ENCODE peak calls at places on chromosomes 11 and 22, in eight cellular contexts. One of them, this sample, is unnamed.

GRCh38 chr11:35658028-35658948 is 4.3 kb upstream of the TRIM44 start:
- DNase-seq in fibroblast of villous mesenchyme: no peak
- DNase-seq in dorsolateral prefrontal cortex: no peak
- DNase-seq in GM12865: no peak
- DNase-seq in endodermal cell: no peak
- DNase-seq in A549: no peak
- DNase-seq in upper lobe of right lung: no peak
- DNase-seq in heart right ventricle: no peak
- DNase-seq in this sample: no peak

GRCh38 chr22:49322231-49322630 is 505.4 kb downstream of the BRD1 start:
- DNase-seq in fibroblast of villous mesenchyme: no peak
- DNase-seq in dorsolateral prefrontal cortex: no peak
- DNase-seq in GM12865: no peak
- DNase-seq in endodermal cell: no peak
- DNase-seq in A549: no peak
- DNase-seq in upper lobe of right lung: peak
- DNase-seq in heart right ventricle: no peak
- DNase-seq in this sample: no peak

GRCh38 chr22:44057411-44057987 is 33.4 kb downstream of the PARVB start:
- DNase-seq in fibroblast of villous mesenchyme: peak
- DNase-seq in dorsolateral prefrontal cortex: no peak
- DNase-seq in GM12865: no peak
- DNase-seq in endodermal cell: no peak
- DNase-seq in A549: no peak
- DNase-seq in upper lobe of right lung: no peak
- DNase-seq in heart right ventricle: peak
- DNase-seq in this sample: no peak

GRCh38 chr11:113103932-113104331 is 142.7 kb downstream of the NCAM1 start:
- DNase-seq in fibroblast of villous mesenchyme: no peak
- DNase-seq in dorsolateral prefrontal cortex: no peak
- DNase-seq in GM12865: no peak
- DNase-seq in endodermal cell: no peak
- DNase-seq in A549: no peak
- DNase-seq in upper lobe of right lung: no peak
- DNase-seq in heart right ventricle: no peak
- DNase-seq in this sample: no peak

GRCh38 chr22:27765706-27766291 is 35.8 kb downstream of the MN1 start:
- DNase-seq in fibroblast of villous mesenchyme: no peak
- DNase-seq in dorsolateral prefrontal cortex: no peak
- DNase-seq in GM12865: no peak
- DNase-seq in endodermal cell: no peak
- DNase-seq in A549: no peak
- DNase-seq in upper lobe of right lung: no peak
- DNase-seq in heart right ventricle: no peak
- DNase-seq in this sample: no peak

GRCh38 chr11:60951909-60952741 is at the start of gene SLC15A3:
- DNase-seq in fibroblast of villous mesenchyme: peak
- DNase-seq in dorsolateral prefrontal cortex: no peak
- DNase-seq in GM12865: peak
- DNase-seq in endodermal cell: peak
- DNase-seq in A549: no peak
- DNase-seq in upper lobe of right lung: peak
- DNase-seq in heart right ventricle: peak
- DNase-seq in this sample: no peak

GRCh38 chr11:952406-953385 is 27.0 kb downstream of the AP2A2 start:
- DNase-seq in fibroblast of villous mesenchyme: peak
- DNase-seq in dorsolateral prefrontal cortex: no peak
- DNase-seq in GM12865: no peak
- DNase-seq in endodermal cell: no peak
- DNase-seq in A549: peak
- DNase-seq in upper lobe of right lung: no peak
- DNase-seq in heart right ventricle: no peak
- DNase-seq in this sample: no peak

GRCh38 chr11:81246937-81247336 is 1486.7 kb downstream of the FAM181B start:
- DNase-seq in fibroblast of villous mesenchyme: no peak
- DNase-seq in dorsolateral prefrontal cortex: no peak
- DNase-seq in GM12865: no peak
- DNase-seq in endodermal cell: no peak
- DNase-seq in A549: no peak
- DNase-seq in upper lobe of right lung: no peak
- DNase-seq in heart right ventricle: no peak
- DNase-seq in this sample: no peak

GRCh38 chr11:70573701-70574151 is 175.4 kb downstream of the CTTN start:
- DNase-seq in fibroblast of villous mesenchyme: no peak
- DNase-seq in dorsolateral prefrontal cortex: peak
- DNase-seq in GM12865: no peak
- DNase-seq in endodermal cell: peak
- DNase-seq in A549: no peak
- DNase-seq in upper lobe of right lung: peak
- DNase-seq in heart right ventricle: no peak
- DNase-seq in this sample: no peak

GRCh38 chr11:128728767-128729587 is 35.1 kb downstream of the FLI1 start:
- DNase-seq in fibroblast of villous mesenchyme: no peak
- DNase-seq in dorsolateral prefrontal cortex: no peak
- DNase-seq in GM12865: no peak
- DNase-seq in endodermal cell: no peak
- DNase-seq in A549: no peak
- DNase-seq in upper lobe of right lung: no peak
- DNase-seq in heart right ventricle: no peak
- DNase-seq in this sample: no peak

GRCh38 chr22:19176732-19177131 is 1.8 kb downstream of the SLC25A1 start:
- DNase-seq in fibroblast of villous mesenchyme: no peak
- DNase-seq in dorsolateral prefrontal cortex: no peak
- DNase-seq in GM12865: no peak
- DNase-seq in endodermal cell: peak
- DNase-seq in A549: no peak
- DNase-seq in upper lobe of right lung: no peak
- DNase-seq in heart right ventricle: no peak
- DNase-seq in this sample: no peak

GRCh38 chr22:42500164-42500835 is 19.3 kb downstream of the RRP7A start:
- DNase-seq in fibroblast of villous mesenchyme: peak
- DNase-seq in dorsolateral prefrontal cortex: peak
- DNase-seq in GM12865: peak
- DNase-seq in endodermal cell: peak
- DNase-seq in A549: peak
- DNase-seq in upper lobe of right lung: peak
- DNase-seq in heart right ventricle: peak
- DNase-seq in this sample: peak

GRCh38 chr11:120510406-120511115 is 987 bp upstream of the GRIK4 start:
- DNase-seq in fibroblast of villous mesenchyme: no peak
- DNase-seq in dorsolateral prefrontal cortex: no peak
- DNase-seq in GM12865: no peak
- DNase-seq in endodermal cell: no peak
- DNase-seq in A549: no peak
- DNase-seq in upper lobe of right lung: peak
- DNase-seq in heart right ventricle: no peak
- DNase-seq in this sample: no peak

GRCh38 chr11:6559375-6559774 is 44.0 kb downstream of the RRP8 start:
- DNase-seq in fibroblast of villous mesenchyme: no peak
- DNase-seq in dorsolateral prefrontal cortex: no peak
- DNase-seq in GM12865: no peak
- DNase-seq in endodermal cell: no peak
- DNase-seq in A549: no peak
- DNase-seq in upper lobe of right lung: no peak
- DNase-seq in heart right ventricle: no peak
- DNase-seq in this sample: no peak

GRCh38 chr11:78080818-78081495 is 1.3 kb upstream of the NDUFC2 start:
- DNase-seq in fibroblast of villous mesenchyme: peak
- DNase-seq in dorsolateral prefrontal cortex: no peak
- DNase-seq in GM12865: no peak
- DNase-seq in endodermal cell: no peak
- DNase-seq in A549: no peak
- DNase-seq in upper lobe of right lung: no peak
- DNase-seq in heart right ventricle: no peak
- DNase-seq in this sample: no peak

GRCh38 chr11:101126551-101127347 is 2.9 kb downstream of the PGR start:
- DNase-seq in fibroblast of villous mesenchyme: peak
- DNase-seq in dorsolateral prefrontal cortex: no peak
- DNase-seq in GM12865: no peak
- DNase-seq in endodermal cell: peak
- DNase-seq in A549: no peak
- DNase-seq in upper lobe of right lung: no peak
- DNase-seq in heart right ventricle: peak
- DNase-seq in this sample: no peak

GRCh38 chr11:61555051-61555969 is 25.6 kb downstream of the SYT7 start:
- DNase-seq in fibroblast of villous mesenchyme: no peak
- DNase-seq in dorsolateral prefrontal cortex: no peak
- DNase-seq in GM12865: no peak
- DNase-seq in endodermal cell: peak
- DNase-seq in A549: peak
- DNase-seq in upper lobe of right lung: no peak
- DNase-seq in heart right ventricle: no peak
- DNase-seq in this sample: no peak

GRCh38 chr11:66002648-66003225 is 434 bp downstream of the BANF1 start:
- DNase-seq in fibroblast of villous mesenchyme: peak
- DNase-seq in dorsolateral prefrontal cortex: no peak
- DNase-seq in GM12865: no peak
- DNase-seq in endodermal cell: peak
- DNase-seq in A549: peak
- DNase-seq in upper lobe of right lung: no peak
- DNase-seq in heart right ventricle: no peak
- DNase-seq in this sample: no peak
- TF ChIP-seq CTCF in fibroblast of villous mesenchyme: peak
- TF ChIP-seq CTCF in dorsolateral prefrontal cortex: peak
- TF ChIP-seq CTCF in GM12865: no peak
- TF ChIP-seq CTCF in endodermal cell: peak
- TF ChIP-seq CTCF in A549: peak
- TF ChIP-seq CTCF in upper lobe of right lung: peak
- TF ChIP-seq CTCF in heart right ventricle: no peak
- TF ChIP-seq CTCF in this sample: no peak

DNA sequence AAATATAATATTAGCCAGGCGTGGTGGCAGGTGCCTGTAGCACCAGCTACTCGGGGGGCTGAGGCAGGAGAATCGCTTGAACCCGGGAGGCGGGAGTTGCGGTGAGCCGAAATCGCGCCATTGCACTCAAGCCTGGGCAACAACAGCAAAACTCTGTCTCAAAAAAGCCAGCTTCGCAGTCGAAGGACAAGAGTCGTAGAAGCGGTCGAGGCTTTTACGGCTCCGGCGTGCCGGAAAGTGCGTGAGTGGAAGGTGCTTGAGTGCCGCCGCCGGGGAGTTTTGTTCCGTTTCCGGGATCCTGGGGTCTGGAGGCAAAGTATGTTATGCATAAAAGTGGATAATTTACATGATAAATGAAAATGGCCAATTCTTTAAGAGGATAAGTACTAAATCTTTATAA is 43.6 kb downstream of the SYN3 start:
- DNase-seq in fibroblast of villous mesenchyme: no peak
- DNase-seq in dorsolateral prefrontal cortex: no peak
- DNase-seq in GM12865: no peak
- DNase-seq in endodermal cell: peak
- DNase-seq in A549: no peak
- DNase-seq in upper lobe of right lung: no peak
- DNase-seq in heart right ventricle: no peak
- DNase-seq in this sample: no peak
- TF ChIP-seq CTCF in fibroblast of villous mesenchyme: no peak
- TF ChIP-seq CTCF in dorsolateral prefrontal cortex: no peak
- TF ChIP-seq CTCF in GM12865: no peak
- TF ChIP-seq CTCF in endodermal cell: no peak
- TF ChIP-seq CTCF in A549: no peak
- TF ChIP-seq CTCF in upper lobe of right lung: no peak
- TF ChIP-seq CTCF in heart right ventricle: no peak
- TF ChIP-seq CTCF in this sample: no peak

DNA sequence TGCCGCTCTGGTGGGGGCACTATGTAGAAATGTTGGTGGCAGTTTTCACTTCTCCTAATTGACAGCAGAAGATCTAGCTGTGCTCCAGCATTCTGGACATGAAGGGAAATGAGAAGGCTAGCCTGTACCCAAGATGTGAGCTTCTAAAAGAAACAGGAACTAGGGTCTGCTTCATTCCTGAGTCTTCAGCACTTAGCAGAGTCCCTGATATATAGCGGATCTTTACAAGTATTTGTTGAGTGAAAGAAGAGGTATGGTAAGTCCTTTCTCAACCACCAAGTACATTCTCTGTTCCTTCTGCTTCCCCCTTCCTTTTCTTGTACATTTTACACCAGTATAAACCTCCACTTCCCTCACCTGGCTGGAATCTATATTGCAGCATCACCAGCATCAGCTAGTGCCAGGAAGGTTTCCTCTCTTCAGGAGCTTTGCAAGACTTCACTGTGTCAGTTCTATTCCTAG is 408.3 kb upstream of the CADM1 start:
- DNase-seq in fibroblast of villous mesenchyme: no peak
- DNase-seq in dorsolateral prefrontal cortex: no peak
- DNase-seq in GM12865: peak
- DNase-seq in endodermal cell: peak
- DNase-seq in A549: no peak
- DNase-seq in upper lobe of right lung: no peak
- DNase-seq in heart right ventricle: no peak
- DNase-seq in this sample: no peak
- TF ChIP-seq CTCF in fibroblast of villous mesenchyme: no peak
- TF ChIP-seq CTCF in dorsolateral prefrontal cortex: no peak
- TF ChIP-seq CTCF in GM12865: peak
- TF ChIP-seq CTCF in endodermal cell: peak
- TF ChIP-seq CTCF in A549: no peak
- TF ChIP-seq CTCF in upper lobe of right lung: no peak
- TF ChIP-seq CTCF in heart right ventricle: no peak
- TF ChIP-seq CTCF in this sample: no peak

GRCh38 chr11:94424011-94424410 is 22.8 kb upstream of the GPR83 start:
- DNase-seq in fibroblast of villous mesenchyme: no peak
- DNase-seq in dorsolateral prefrontal cortex: no peak
- DNase-seq in GM12865: no peak
- DNase-seq in endodermal cell: no peak
- DNase-seq in A549: no peak
- DNase-seq in upper lobe of right lung: no peak
- DNase-seq in heart right ventricle: no peak
- DNase-seq in this sample: no peak

GRCh38 chr11:94424662-94425061 is 23.4 kb upstream of the GPR83 start:
- DNase-seq in fibroblast of villous mesenchyme: peak
- DNase-seq in dorsolateral prefrontal cortex: no peak
- DNase-seq in GM12865: no peak
- DNase-seq in endodermal cell: no peak
- DNase-seq in A549: no peak
- DNase-seq in upper lobe of right lung: no peak
- DNase-seq in heart right ventricle: no peak
- DNase-seq in this sample: no peak

GRCh38 chr11:94418123-94418770 is 17.0 kb upstream of the GPR83 start:
- DNase-seq in fibroblast of villous mesenchyme: no peak
- DNase-seq in dorsolateral prefrontal cortex: no peak
- DNase-seq in GM12865: no peak
- DNase-seq in endodermal cell: no peak
- DNase-seq in A549: no peak
- DNase-seq in upper lobe of right lung: no peak
- DNase-seq in heart right ventricle: no peak
- DNase-seq in this sample: no peak

GRCh38 chr11:94417386-94417987 is 16.3 kb upstream of the GPR83 start:
- DNase-seq in fibroblast of villous mesenchyme: peak
- DNase-seq in dorsolateral prefrontal cortex: no peak
- DNase-seq in GM12865: peak
- DNase-seq in endodermal cell: no peak
- DNase-seq in A549: no peak
- DNase-seq in upper lobe of right lung: no peak
- DNase-seq in heart right ventricle: no peak
- DNase-seq in this sample: no peak

DNA sequence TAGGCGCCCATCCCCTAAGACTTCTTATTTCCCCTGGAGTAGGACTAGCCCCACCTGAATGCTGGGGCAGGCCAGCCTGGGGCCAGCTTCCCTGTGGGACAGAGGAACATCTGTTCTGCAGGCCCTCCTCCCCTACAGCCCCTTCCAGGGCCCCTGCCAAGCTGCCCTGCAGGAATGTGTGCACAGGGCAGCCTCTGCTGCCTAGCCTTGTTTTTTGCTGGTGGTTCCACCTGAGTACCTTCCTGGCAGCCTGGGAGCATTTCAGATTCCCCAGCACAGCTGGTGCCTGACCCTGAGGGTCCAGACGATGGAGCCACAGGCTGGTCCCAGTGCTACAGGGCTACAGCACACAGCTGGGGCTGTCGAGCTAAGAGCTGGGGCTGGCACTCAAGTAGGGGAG is 22.2 kb upstream of the GPR83 start:
- DNase-seq in fibroblast of villous mesenchyme: no peak
- DNase-seq in dorsolateral prefrontal cortex: no peak
- DNase-seq in GM12865: no peak
- DNase-seq in endodermal cell: no peak
- DNase-seq in A549: no peak
- DNase-seq in upper lobe of right lung: no peak
- DNase-seq in heart right ventricle: no peak
- DNase-seq in this sample: no peak
- TF ChIP-seq CTCF in fibroblast of villous mesenchyme: no peak
- TF ChIP-seq CTCF in dorsolateral prefrontal cortex: no peak
- TF ChIP-seq CTCF in GM12865: no peak
- TF ChIP-seq CTCF in endodermal cell: no peak
- TF ChIP-seq CTCF in A549: no peak
- TF ChIP-seq CTCF in upper lobe of right lung: no peak
- TF ChIP-seq CTCF in heart right ventricle: no peak
- TF ChIP-seq CTCF in this sample: no peak

This sample was measured in mesothelial cell of epicardium.